ENCODE peak calls at places on chromosomes 12 and 14, in six cellular contexts. O is IMR-90, U is ovary, F is body of pancreas, X is stomach, Q is testis. J is an unnamed sample.

GRCh38 chr12:99108924-99109323 is 463.8 kb downstream of the APAF1 start:
- DNase-seq in O (no peak), U (no peak), F (no peak), X (no peak), Q (no peak), J (no peak)

GRCh38 chr14:34623506-34623905 is 6.4 kb downstream of the SNX6 start:
- DNase-seq in O (peak; percentile 37), U (no peak), F (no peak), X (no peak), Q (no peak), J (no peak)

GRCh38 chr12:10672231-10672868 is 1.5 kb downstream of the STYK1 start:
- DNase-seq in O (no peak), U (no peak), F (no peak), X (peak; percentile 68), Q (no peak), J (no peak)

GRCh38 chr12:6370994-6371754 is 4.2 kb downstream of the SCNN1A start:
- DNase-seq in O (peak; percentile 72), U (peak; percentile 31), F (peak; percentile 67), X (peak; percentile 66), Q (no peak), J (peak; percentile 89)

GRCh38 chr12:21248679-21249078 is 86.0 kb downstream of the SLCO1A2 start:
- DNase-seq in O (no peak), U (no peak), F (no peak), X (no peak), Q (no peak), J (no peak)

GRCh38 chr14:85487215-85487614 is 42.7 kb upstream of the FLRT2 start:
- DNase-seq in O (peak; percentile 41), U (no peak), F (no peak), X (no peak), Q (no peak), J (no peak)

GRCh38 chr12:9761407-9761736 is 671 bp upstream of the CD69 start:
- DNase-seq in O (no peak), U (no peak), F (no peak), X (no peak), Q (no peak), J (no peak)

GRCh38 chr14:39219075-39219499 is 14.6 kb upstream of the MIA2 start:
- DNase-seq in O (peak; percentile 2), U (no peak), F (no peak), X (no peak), Q (no peak), J (no peak)

GRCh38 chr14:63727231-63727735 is 582 bp downstream of the SGPP1 start:
- DNase-seq in O (peak; percentile 46), U (peak; percentile 67), F (peak; percentile 60), X (peak; percentile 36), Q (peak; percentile 67), J (peak; percentile 42)

GRCh38 chr12:120767071-120768024 is 41.7 kb downstream of the ACADS start:
- DNase-seq in O (no peak), U (no peak), F (no peak), X (no peak), Q (no peak), J (peak; percentile 81)

GRCh38 chr14:30656190-30656632 is 34.1 kb downstream of the SCFD1 start:
- DNase-seq in O (peak; percentile 26), U (no peak), F (peak; percentile 49), X (no peak), Q (peak; percentile 25), J (peak; percentile 34)

GRCh38 chr12:24778486-24779304 is 170.2 kb downstream of the BCAT1 start:
- DNase-seq in O (peak; percentile 75), U (no peak), F (no peak), X (no peak), Q (no peak), J (no peak)

GRCh38 chr14:67999693-68000384 is 180.3 kb downstream of the RAD51B start:
- DNase-seq in O (peak; percentile 86), U (no peak), F (no peak), X (no peak), Q (no peak), J (no peak)

GRCh38 chr12:110312581-110313360 is 31.7 kb downstream of the ATP2A2 start:
- DNase-seq in O (peak; percentile 72), U (no peak), F (no peak), X (no peak), Q (no peak), J (no peak)

GRCh38 chr12:30515351-30515750 is 180.3 kb downstream of the IPO8 start:
- DNase-seq in O (no peak), U (no peak), F (no peak), X (no peak), Q (no peak), J (no peak)

GRCh38 chr12:77220586-77220985 is 155.2 kb upstream of the E2F7 start:
- DNase-seq in O (no peak), U (no peak), F (no peak), X (no peak), Q (no peak), J (no peak)

GRCh38 chr12:103880299-103881142 is 39.5 kb upstream of the NT5DC3 start:
- DNase-seq in O (no peak), U (no peak), F (no peak), X (no peak), Q (no peak), J (no peak)

GRCh38 chr12:115223322-115223721 is 539.3 kb upstream of the TBX3 start:
- DNase-seq in O (peak; percentile 82), U (no peak), F (no peak), X (no peak), Q (no peak), J (peak; percentile 26)

GRCh38 chr14:93262446-93262845 is 55.4 kb downstream of the UBR7 start:
- DNase-seq in O (no peak), U (no peak), F (no peak), X (no peak), Q (no peak), J (no peak)

GRCh38 chr12:1217191-1217949 is 226.3 kb downstream of the ERC1 start:
- DNase-seq in O (peak; percentile 79), U (no peak), F (no peak), X (no peak), Q (no peak), J (no peak)

GRCh38 chr12:96300064-96300463 is 100.2 kb downstream of the CDK17 start:
- DNase-seq in O (no peak), U (no peak), F (no peak), X (no peak), Q (no peak), J (no peak)

GRCh38 chr12:128712622-128713021 is 111.1 kb downstream of the SLC15A4 start:
- DNase-seq in O (no peak), U (no peak), F (no peak), X (no peak), Q (no peak), J (no peak)

DNA sequence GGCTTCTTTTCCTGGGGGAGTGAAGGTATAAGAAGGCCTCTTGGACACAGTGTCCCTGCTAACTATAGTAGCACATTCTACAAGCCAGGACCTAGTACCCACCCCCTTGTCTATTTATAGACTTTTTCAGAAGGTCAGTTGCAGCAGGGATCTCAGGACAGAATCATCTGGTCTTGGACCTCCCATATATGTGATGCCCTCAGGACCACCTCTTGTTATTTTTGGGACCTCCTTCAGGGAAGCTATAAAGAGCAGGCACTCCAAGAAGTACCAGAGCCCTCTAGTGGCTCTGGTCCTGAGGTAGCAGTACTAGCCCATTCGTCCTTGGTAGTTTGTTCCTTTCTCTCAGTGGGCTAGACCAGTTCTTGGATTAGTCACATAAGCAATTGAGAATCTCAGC is 4.3 kb downstream of the COQ10A start:
- DNase-seq in O (peak; percentile 31), U (no peak), F (no peak), X (no peak), Q (peak; percentile 27), J (no peak)
- TF ChIP-seq POLR2A in O (no peak), U (no peak), F (no peak), X (no peak), Q (no peak), J (no peak)

DNA sequence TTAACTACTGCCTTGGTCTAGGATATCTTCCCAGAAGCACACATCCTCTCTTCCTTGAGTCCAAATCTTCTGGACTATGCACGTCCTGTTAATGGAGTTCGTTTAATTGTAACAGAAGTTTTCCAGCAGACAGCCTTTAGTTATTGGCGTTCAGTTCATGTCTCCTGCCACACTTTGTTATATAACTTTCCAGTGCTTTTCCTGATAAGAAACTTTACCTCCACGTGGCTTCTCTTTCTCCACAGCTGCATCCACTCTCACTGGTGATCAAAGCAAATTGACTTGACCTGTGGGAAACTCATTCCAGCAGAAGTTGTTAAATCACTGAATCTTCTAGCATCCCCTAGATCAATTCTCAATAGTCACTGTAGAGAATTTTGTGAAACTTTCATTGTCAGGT is 19.0 kb downstream of the PTPN21 start:
- DNase-seq in O (no peak), U (no peak), F (peak; percentile 63), X (no peak), Q (no peak), J (no peak)
- H3K36me3 ChIP-seq in O (peaks cover 19% of the 10 kb centered on the region), U (no peaks in the 10 kb centered on the region), F (no peaks in the 10 kb centered on the region), X (peaks cover 4% of the 10 kb centered on the region), Q (no peaks in the 10 kb centered on the region), J (peaks cover 7% of the 10 kb centered on the region)

DNA sequence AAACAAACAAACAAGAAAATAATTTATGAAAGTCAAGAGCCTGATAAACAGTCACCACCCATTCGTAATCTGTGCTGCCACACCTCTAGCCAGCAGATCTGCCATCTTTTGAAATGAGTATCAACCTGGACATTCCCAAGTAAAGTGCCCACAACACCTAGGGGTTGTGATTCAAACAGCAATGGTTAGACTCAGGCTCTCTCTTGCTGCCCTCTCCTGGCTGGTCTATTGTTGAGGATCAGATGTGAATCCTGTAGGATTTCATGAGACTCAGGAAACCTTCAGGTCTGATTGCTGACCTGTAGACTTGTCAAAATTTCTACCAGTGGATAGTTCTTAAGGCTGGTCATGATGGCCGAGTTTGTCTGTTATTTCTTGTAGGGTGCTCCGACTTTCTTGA is 26.8 kb downstream of the DGLUCY start:
- DNase-seq in O (no peak), U (no peak), F (peak; percentile 26), X (peak; percentile 45), Q (peak; percentile 51), J (no peak)
- TF ChIP-seq CTCF in O (peak; percentile 42), U (no peak), F (peak; percentile 36), X (peak; percentile 17), Q (peak; percentile 22), J (no peak)

GRCh38 chr14:104676694-104677505 is 12.5 kb upstream of the INF2 start:
- DNase-seq in O (no peak), U (peak; percentile 57), F (no peak), X (no peak), Q (peak; percentile 47), J (peak; percentile 39)

GRCh38 chr14:104676130-104676693 is 13.2 kb upstream of the INF2 start:
- DNase-seq in O (no peak), U (no peak), F (no peak), X (no peak), Q (no peak), J (no peak)

GRCh38 chr14:104678901-104679705 is 10.3 kb upstream of the INF2 start:
- DNase-seq in O (no peak), U (peak; percentile 39), F (no peak), X (no peak), Q (no peak), J (no peak)

GRCh38 chr14:104678346-104678745 is 11.1 kb upstream of the INF2 start:
- DNase-seq in O (peak; percentile 34), U (peak; percentile 60), F (no peak), X (no peak), Q (no peak), J (peak; percentile 32)

GRCh38 chr14:104677506-104678332 is 11.7 kb upstream of the INF2 start:
- DNase-seq in O (peak; percentile 81), U (peak; percentile 75), F (peak; percentile 63), X (peak; percentile 69), Q (peak; percentile 85), J (peak; percentile 78)
- TF ChIP-seq POLR2A in O (peak; percentile 73), U (peak; percentile 39), F (peak; percentile 68), X (no peak), Q (no peak), J (no peak)

J was measured in thyroid gland.